ENCODE peak calls at places on chromosomes 13 and 19, in eight cellular contexts. J is heart left ventricle, D is A549, M is tibial nerve, A is neuronal stem cell, H is aorta, F is astrocyte, B is body of pancreas. L is an unnamed sample.

GRCh38 chr13:38685974-38686571 is 804 bp upstream of the FREM2 start:
- DNase-seq in J (no peak), D (peak; percentile 4), M (no peak), A (peak; percentile 56), H (no peak), F (peak; percentile 3), B (peak; percentile 24), L (peak; percentile 50)

GRCh38 chr13:21458457-21458815 is 667 bp downstream of the ZDHHC20 start:
- DNase-seq in J (peak; percentile 34), D (peak; percentile 22), M (peak; percentile 18), A (no peak), H (no peak), F (no peak), B (peak; percentile 63), L (peak; percentile 74)

GRCh38 chr19:37980419-37980975 is 73.5 kb downstream of the SIPA1L3 start:
- DNase-seq in J (no peak), D (no peak), M (no peak), A (no peak), H (peak; percentile 46), F (peak; percentile 50), B (no peak), L (no peak)

GRCh38 chr13:37365496-37365895 is 233.1 kb downstream of the POSTN start:
- DNase-seq in J (no peak), D (no peak), M (no peak), A (no peak), H (no peak), F (no peak), B (no peak), L (no peak)

GRCh38 chr13:111029957-111030609 is 85.0 kb upstream of the ARHGEF7 start:
- DNase-seq in J (no peak), D (no peak), M (no peak), A (no peak), H (no peak), F (no peak), B (no peak), L (no peak)

GRCh38 chr19:34241513-34242337 is 12.6 kb upstream of the GARRE1 start:
- DNase-seq in J (no peak), D (peak; percentile 76), M (no peak), A (no peak), H (no peak), F (no peak), B (peak; percentile 65), L (peak; percentile 71)

GRCh38 chr19:38250821-38251563 is 5.2 kb downstream of the PPP1R14A start:
- DNase-seq in J (peak; percentile 89), D (no peak), M (peak; percentile 47), A (no peak), H (peak; percentile 93), F (no peak), B (peak; percentile 70), L (peak; percentile 77)

GRCh38 chr13:112996671-112997091 is 27.7 kb downstream of the MCF2L start:
- DNase-seq in J (no peak), D (no peak), M (no peak), A (no peak), H (no peak), F (no peak), B (no peak), L (peak; percentile 84)

GRCh38 chr19:41839211-41839610 is 5.3 kb downstream of the LYPD4 start:
- DNase-seq in J (no peak), D (no peak), M (no peak), A (no peak), H (no peak), F (no peak), B (no peak), L (no peak)

GRCh38 chr19:30476997-30477396 is 104.8 kb downstream of the ZNF536 start:
- DNase-seq in J (no peak), D (no peak), M (no peak), A (no peak), H (no peak), F (no peak), B (no peak), L (no peak)

GRCh38 chr19:46862504-46862835 is 1.7 kb downstream of the ARHGAP35 start:
- DNase-seq in J (no peak), D (no peak), M (no peak), A (no peak), H (no peak), F (no peak), B (no peak), L (no peak)

GRCh38 chr19:55086730-55087541 is 11.3 kb downstream of the EPS8L1 start:
- DNase-seq in J (peak; percentile 98), D (no peak), M (peak; percentile 87), A (peak; percentile 99), H (peak; percentile 98), F (peak; percentile 84), B (peak; percentile 81), L (peak; percentile 94)

GRCh38 chr13:109297628-109298027 is 488.8 kb downstream of the IRS2 start:
- DNase-seq in J (no peak), D (no peak), M (no peak), A (no peak), H (no peak), F (peak; percentile 86), B (no peak), L (no peak)

GRCh38 chr19:3055741-3056453 is 6.4 kb downstream of the TLE5 start:
- DNase-seq in J (no peak), D (peak; percentile 78), M (no peak), A (no peak), H (no peak), F (no peak), B (peak; percentile 88), L (peak; percentile 83)

GRCh38 chr13:60482012-60482411 is 85.0 kb downstream of the TDRD3 start:
- DNase-seq in J (no peak), D (no peak), M (no peak), A (no peak), H (no peak), F (no peak), B (no peak), L (no peak)

GRCh38 chr13:74024856-74025255 is 109.3 kb downstream of the KLF12 start:
- DNase-seq in J (no peak), D (no peak), M (no peak), A (no peak), H (no peak), F (no peak), B (no peak), L (no peak)

GRCh38 chr13:74026753-74027152 is 107.5 kb downstream of the KLF12 start:
- DNase-seq in J (no peak), D (no peak), M (no peak), A (no peak), H (no peak), F (peak; percentile 42), B (no peak), L (no peak)

GRCh38 chr13:74027161-74027779 is 106.9 kb downstream of the KLF12 start:
- DNase-seq in J (no peak), D (no peak), M (no peak), A (no peak), H (no peak), F (no peak), B (no peak), L (no peak)

GRCh38 chr13:74024314-74024713 is 109.9 kb downstream of the KLF12 start:
- DNase-seq in J (no peak), D (no peak), M (no peak), A (no peak), H (no peak), F (no peak), B (no peak), L (no peak)

GRCh38 chr13:74025369-74025768 is 108.8 kb downstream of the KLF12 start:
- DNase-seq in J (no peak), D (no peak), M (no peak), A (no peak), H (no peak), F (no peak), B (no peak), L (no peak)
- H3K4me1 ChIP-seq in J (peaks cover 23% of the 10 kb centered on the region), D (no peaks in the 10 kb centered on the region), M (no peaks in the 10 kb centered on the region), A (peaks cover 11% of the 10 kb centered on the region), H (peaks cover 6% of the 10 kb centered on the region), F (peaks cover 7% of the 10 kb centered on the region), B (no peaks in the 10 kb centered on the region), L (peaks cover 11% of the 10 kb centered on the region)

DNA sequence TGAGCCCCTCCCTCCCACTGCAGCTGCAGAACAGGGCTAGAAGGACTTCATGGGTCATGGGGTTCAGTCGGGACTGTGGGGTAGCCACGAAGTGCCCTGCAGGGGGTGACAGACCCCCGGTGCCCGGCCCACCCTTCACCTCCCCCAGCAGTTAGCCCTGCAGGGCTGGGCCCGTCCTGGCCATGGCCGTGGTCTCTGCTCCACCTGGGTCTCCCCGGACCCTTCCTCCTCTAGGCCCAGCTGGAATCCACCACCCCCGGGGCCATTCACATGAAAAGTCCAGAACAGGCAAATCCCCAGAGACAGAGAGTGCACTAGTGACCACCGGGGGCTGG is 17.3 kb downstream of the MKNK2 start:
- DNase-seq in J (no peak), D (no peak), M (no peak), A (no peak), H (no peak), F (no peak), B (no peak), L (peak; percentile 46)
- H3K4me1 ChIP-seq in J (peaks cover 25% of the 10 kb centered on the region), D (peaks cover 19% of the 10 kb centered on the region), M (peaks cover 38% of the 10 kb centered on the region), A (peaks cover 7% of the 10 kb centered on the region), H (no peaks in the 10 kb centered on the region), F (peaks cover 12% of the 10 kb centered on the region), B (peaks cover 43% of the 10 kb centered on the region), L (peaks cover 34% of the 10 kb centered on the region)

GRCh38 chr13:33152389-33152788 is 133.2 kb downstream of the STARD13 start:
- DNase-seq in J (no peak), D (no peak), M (no peak), A (no peak), H (no peak), F (no peak), B (no peak), L (no peak)
- H3K4me1 ChIP-seq in J (peaks cover 31% of the 10 kb centered on the region), D (no peaks in the 10 kb centered on the region), M (peaks cover 31% of the 10 kb centered on the region), A (no peaks in the 10 kb centered on the region), H (no peaks in the 10 kb centered on the region), F (peaks cover 17% of the 10 kb centered on the region), B (no peaks in the 10 kb centered on the region), L (no peaks in the 10 kb centered on the region)

GRCh38 chr19:13039211-13039789 is 44.0 kb downstream of the NFIX start:
- DNase-seq in J (no peak), D (no peak), M (no peak), A (no peak), H (no peak), F (no peak), B (no peak), L (no peak)

GRCh38 chr19:13040232-13040915 is 45.1 kb downstream of the NFIX start:
- DNase-seq in J (no peak), D (no peak), M (no peak), A (no peak), H (no peak), F (no peak), B (no peak), L (no peak)

GRCh38 chr19:13042443-13043130 is 47.3 kb downstream of the NFIX start:
- DNase-seq in J (no peak), D (no peak), M (no peak), A (no peak), H (no peak), F (no peak), B (no peak), L (no peak)

GRCh38 chr19:13038306-13039210 is 43.3 kb downstream of the NFIX start:
- DNase-seq in J (no peak), D (no peak), M (no peak), A (no peak), H (no peak), F (no peak), B (no peak), L (no peak)

DNA sequence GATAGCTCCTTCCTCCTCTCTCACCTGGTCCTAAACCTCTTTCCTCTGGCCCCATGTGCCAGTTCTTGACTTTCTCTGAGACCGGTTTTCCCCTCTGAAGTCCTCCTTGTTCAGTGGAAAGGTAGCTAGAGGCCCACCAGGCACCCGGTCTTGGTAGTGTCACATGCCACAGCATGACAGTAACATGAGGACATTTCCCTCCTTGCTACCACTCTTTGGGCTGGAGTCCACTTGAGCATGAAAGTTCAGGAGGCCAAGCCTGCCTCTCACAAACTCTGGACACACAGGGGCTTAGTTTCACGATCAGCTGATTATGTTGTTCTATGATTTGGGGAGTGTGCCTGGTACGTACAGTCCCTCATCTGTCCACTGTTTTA is 45.6 kb downstream of the NFIX start:
- DNase-seq in J (no peak), D (no peak), M (no peak), A (no peak), H (no peak), F (no peak), B (no peak), L (no peak)
- H3K4me1 ChIP-seq in J (peaks cover 99% of the 10 kb centered on the region), D (peaks cover 17% of the 10 kb centered on the region), M (peaks cover 68% of the 10 kb centered on the region), A (no peaks in the 10 kb centered on the region), H (peaks cover 3% of the 10 kb centered on the region), F (peaks cover 46% of the 10 kb centered on the region), B (peaks cover 54% of the 10 kb centered on the region), L (peaks cover 14% of the 10 kb centered on the region)

L was measured in mucosa of descending colon.